ENCODE peak calls at places on chromosomes 7 and 10, in four cellular contexts. F, A, Y and P are unnamed samples. For H3K4me1, the result is how much of the 10 kb centered on the place peaks cover.

GRCh38 chr10:17386616-17387075 is 67.7 kb downstream of the ST8SIA6 start:
- DNase-seq in Y (no peak), F (no peak), A (no peak), P (no peak)

GRCh38 chr10:43294241-43294658 is 27.4 kb upstream of the RASGEF1A start:
- DNase-seq in F (no peak), Y (no peak), A (no peak), P (no peak)

GRCh38 chr7:116032886-116033285 is 2.3 kb upstream of the TFEC start:
- DNase-seq in Y (no peak), A (no peak), F (no peak), P (no peak)

GRCh38 chr10:3162533-3162932 is 10.0 kb downstream of the PITRM1 start:
- DNase-seq in Y (no peak), F (no peak), A (no peak), P (no peak)

GRCh38 chr10:10623958-10624590 is 393.6 kb upstream of the CELF2 start:
- DNase-seq in A (no peak), F (no peak), Y (no peak), P (no peak)

GRCh38 chr7:53422291-53422690 is 386.9 kb downstream of the POM121L12 start:
- DNase-seq in A (no peak), Y (no peak), F (no peak), P (no peak)

GRCh38 chr7:22945584-22945983 is 68.3 kb downstream of the HYCC1 start:
- DNase-seq in A (no peak), Y (no peak), F (no peak), P (no peak)

GRCh38 chr10:92942226-92942625 is 93.9 kb downstream of the EXOC6 start:
- DNase-seq in Y (no peak), F (no peak), A (no peak), P (no peak)

GRCh38 chr10:105148921-105149320 is 507.8 kb downstream of the SORCS3 start:
- DNase-seq in F (no peak), A (no peak), Y (no peak), P (no peak)

GRCh38 chr10:93758510-93758885 is 762 bp downstream of the LGI1 start:
- DNase-seq in A (no peak), F (no peak), Y (no peak), P (no peak)

GRCh38 chr10:125531470-125531869 is 151.5 kb downstream of the TEX36 start:
- DNase-seq in A (no peak), F (no peak), Y (no peak), P (no peak)

GRCh38 chr7:111919690-111920179 is 286.5 kb downstream of the DOCK4 start:
- DNase-seq in Y (no peak), F (no peak), A (no peak), P (no peak)

GRCh38 chr10:76922666-76923065 is 714.9 kb downstream of the KCNMA1 start:
- DNase-seq in F (no peak), Y (no peak), A (no peak), P (no peak)

GRCh38 chr10:104680467-104681401 is 39.6 kb downstream of the SORCS3 start:
- DNase-seq in Y (peak), F (no peak), A (no peak), P (no peak)

GRCh38 chr7:1555813-1556540 is at the start of gene TMEM184A:
- DNase-seq in A (peak), F (peak), Y (peak), P (peak)

GRCh38 chr7:27462575-27463270 is 200.0 kb downstream of the HIBADH start:
- DNase-seq in Y (no peak), F (no peak), A (no peak), P (no peak)

GRCh38 chr10:101241840-101242707 is 12.8 kb upstream of the LBX1 start:
- DNase-seq in Y (peak), A (peak), F (no peak), P (no peak)

GRCh38 chr7:20279979-20280378 is 50.7 kb upstream of the ITGB8 start:
- DNase-seq in F (no peak), Y (no peak), A (no peak), P (no peak)

GRCh38 chr7:121019018-121019417 is 30.5 kb downstream of the CPED1 start:
- DNase-seq in F (no peak), A (no peak), Y (no peak), P (no peak)

GRCh38 chr7:82600601-82601000 is 157.0 kb upstream of the CACNA2D1 start:
- DNase-seq in F (no peak), A (no peak), Y (no peak), P (no peak)

GRCh38 chr7:22985436-22985835 is 28.5 kb downstream of the HYCC1 start:
- DNase-seq in A (no peak), F (no peak), Y (no peak), P (no peak)

GRCh38 chr7:23349484-23350157 is 50.5 kb downstream of the MALSU1 start:
- DNase-seq in F (no peak), A (no peak), Y (no peak), P (no peak)

GRCh38 chr7:91020611-91021385 is 243.4 kb upstream of the FZD1 start:
- DNase-seq in Y (no peak), A (no peak), F (no peak), P (no peak)

DNA sequence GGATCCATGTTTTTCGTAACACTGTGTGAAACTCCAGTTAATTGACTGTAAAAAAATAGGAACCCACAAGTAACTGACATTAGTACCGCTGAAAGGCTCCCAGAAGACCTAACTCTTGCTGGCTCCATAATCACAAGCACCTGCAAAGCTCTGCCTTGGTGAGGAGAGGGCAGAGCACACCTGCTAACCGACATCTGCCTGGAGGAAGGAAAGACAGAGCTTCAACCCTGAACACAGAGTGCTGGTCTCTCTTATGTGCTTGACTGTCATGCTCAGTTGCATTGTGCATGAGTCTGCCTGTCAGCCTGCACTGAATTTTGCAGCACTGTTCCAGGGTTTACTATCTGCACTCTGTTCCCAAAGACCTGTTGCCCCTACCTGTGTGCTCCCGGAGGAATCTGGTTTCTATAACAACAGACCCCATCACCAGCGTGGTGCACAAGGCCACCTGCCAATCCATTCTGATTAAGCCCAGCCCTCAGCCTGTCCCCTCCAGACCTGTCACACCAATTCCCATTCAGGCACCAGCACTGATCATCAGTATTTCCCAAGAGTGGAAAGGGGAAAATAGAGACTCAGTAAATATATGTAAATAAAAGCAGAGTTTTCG is 63.2 kb upstream of the ANKRD1 start:
- DNase-seq in F (no peak), Y (no peak), A (no peak), P (no peak)
- H3K4me1 ChIP-seq in F (under half), Y (under half), A (under half), P (under half)

DNA sequence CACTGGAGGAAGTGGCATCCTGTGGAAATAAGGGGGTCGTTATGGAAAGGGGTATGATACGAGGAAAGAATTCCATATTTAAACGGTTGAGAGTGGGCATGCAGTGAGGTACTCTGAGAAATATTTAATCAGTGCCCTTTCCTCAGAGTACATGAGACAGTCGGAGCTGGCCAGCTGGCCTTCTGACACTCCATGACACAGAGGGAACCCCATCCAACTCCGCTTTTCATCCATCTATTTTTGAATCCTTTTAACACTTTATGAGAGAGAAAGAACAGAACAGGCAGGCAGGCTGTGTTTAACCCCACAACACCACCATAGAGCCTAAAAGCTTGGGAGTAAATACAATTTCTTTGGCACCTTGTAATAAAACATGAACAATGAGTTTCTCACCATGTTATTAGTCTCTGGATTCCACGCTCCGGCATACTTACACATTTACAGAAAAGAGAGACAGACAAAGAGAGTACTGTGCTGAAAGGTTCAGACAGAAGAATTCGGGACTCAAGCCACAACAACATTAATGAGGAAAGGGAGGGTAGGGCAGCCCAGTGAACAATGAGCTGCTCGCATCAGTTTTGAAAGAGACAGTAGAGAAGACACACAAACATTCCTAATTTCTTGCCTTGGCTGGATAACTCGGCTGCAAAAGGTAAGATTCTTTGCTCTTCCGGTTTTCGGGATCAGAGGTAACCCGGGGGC is 124.2 kb upstream of the PDLIM1 start:
- DNase-seq in A (no peak), Y (no peak), F (no peak), P (no peak)
- H3K4me1 ChIP-seq in A (under half), Y (under half), F (under half), P (under half)

GRCh38 chr10:59903871-59904270 is 2.5 kb downstream of the CCDC6 start:
- DNase-seq in Y (no peak), F (no peak), A (no peak), P (no peak)
- H3K4me1 ChIP-seq in Y (under half), F (half or more), A (under half), P (half or more)

DNA sequence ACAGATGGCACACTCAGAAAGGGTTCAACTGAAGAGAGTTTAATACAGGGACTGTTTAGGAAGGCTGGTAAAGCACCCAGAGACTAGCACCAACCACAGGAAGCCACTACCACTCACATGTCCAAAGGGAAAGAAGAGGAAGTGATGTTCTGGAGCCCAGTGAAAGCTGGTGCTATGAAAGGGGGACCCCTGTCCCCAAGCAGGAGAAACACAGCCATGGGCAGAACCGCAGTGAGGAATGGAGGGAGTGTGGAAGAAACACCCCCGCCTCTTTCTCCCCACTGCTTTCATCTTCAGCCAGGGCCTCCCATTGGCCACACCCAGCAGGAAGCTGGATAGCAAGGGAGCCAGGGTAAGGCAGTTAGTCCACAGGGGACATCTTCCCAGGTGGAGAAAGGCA is 3.2 kb upstream of the VSIR start:
- DNase-seq in Y (no peak), F (peak), A (no peak), P (no peak)
- H3K4me1 ChIP-seq in Y (under half), F (under half), A (under half), P (under half)

DNA sequence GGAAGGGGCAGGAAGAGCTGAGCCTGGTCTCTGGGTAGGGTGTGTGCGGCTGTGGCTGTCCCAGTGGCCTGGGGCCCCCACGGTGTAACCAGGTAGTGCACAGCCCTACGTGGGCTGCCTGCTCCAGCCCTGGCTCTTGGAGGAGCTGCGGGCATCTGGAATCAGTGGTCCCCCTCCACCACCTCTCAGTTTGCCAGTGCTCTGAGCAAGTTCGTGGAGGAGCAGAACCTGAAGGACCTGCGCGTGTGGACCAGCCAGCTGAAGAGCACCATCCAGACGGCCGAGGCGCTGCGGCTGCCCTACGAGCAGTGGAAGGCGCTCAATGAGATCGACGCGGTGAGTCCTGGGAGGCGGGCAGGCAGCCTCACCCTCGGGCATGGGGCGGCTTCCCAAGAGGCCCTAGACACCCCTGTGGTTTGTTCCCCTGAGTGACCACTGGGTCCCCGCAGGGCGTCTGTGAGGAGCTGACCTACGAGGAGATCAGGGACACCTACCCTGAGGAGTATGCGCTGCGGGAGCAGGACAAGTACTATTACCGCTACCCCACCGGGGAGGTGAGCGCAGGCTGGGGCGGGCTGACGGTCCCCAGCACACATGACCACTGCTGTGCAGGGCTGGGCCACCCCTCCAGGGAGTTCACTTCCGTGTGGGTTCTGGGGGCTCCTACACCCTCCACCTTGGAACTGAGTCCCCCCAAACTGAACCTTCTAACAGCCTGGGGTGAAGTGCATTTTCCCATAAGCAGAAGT is 18.6 kb downstream of the PFKFB3 start:
- DNase-seq in A (no peak), Y (no peak), F (no peak), P (no peak)
- H3K4me1 ChIP-seq in A (under half), Y (under half), F (under half), P (under half)

GRCh38 chr10:35127289-35127891 is 744 bp downstream of the CREM start:
- DNase-seq in Y (peak), F (peak), A (peak), P (peak)

GRCh38 chr10:35126062-35126529 is 550 bp upstream of the CREM start:
- DNase-seq in A (peak), Y (no peak), F (no peak), P (no peak)

GRCh38 chr10:35129185-35129674 is 2.6 kb downstream of the CREM start:
- DNase-seq in F (no peak), Y (no peak), A (no peak), P (no peak)

GRCh38 chr10:35126530-35127288 is at the start of gene CREM:
- DNase-seq in Y (peak), A (peak), F (peak), P (peak)

GRCh38 chr10:35124540-35124939 is 2.1 kb upstream of the CREM start:
- DNase-seq in A (no peak), F (no peak), Y (no peak), P (no peak)
- H3K4me1 ChIP-seq in A (under half), F (under half), Y (under half), P (under half)

DNA sequence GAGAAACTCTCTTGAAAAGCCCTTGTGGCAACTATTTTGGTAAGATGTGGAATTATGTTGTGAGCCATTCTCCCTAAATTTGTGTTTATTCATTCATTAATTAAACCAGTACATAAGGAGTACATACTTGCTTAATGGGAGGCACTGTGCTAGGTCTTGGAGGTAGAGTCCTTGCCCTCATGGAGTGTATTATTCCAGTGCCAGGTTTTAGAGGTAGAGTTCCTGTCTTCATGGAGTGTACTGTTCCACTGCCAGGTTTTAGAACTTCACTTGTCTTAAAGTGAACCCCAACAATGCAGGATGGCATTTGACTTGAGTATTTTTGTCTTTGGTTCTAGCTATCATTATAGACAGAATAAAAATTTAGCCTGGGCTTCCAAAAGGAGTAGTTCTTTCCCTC is 8.8 kb downstream of the MXI1 start:
- DNase-seq in Y (no peak), F (no peak), A (no peak), P (no peak)
- H3K4me1 ChIP-seq in Y (under half), F (under half), A (under half), P (under half)

GRCh38 chr10:32982293-32982709 is 24.3 kb upstream of the ITGB1 start:
- DNase-seq in A (no peak), F (no peak), Y (no peak), P (no peak)

GRCh38 chr10:32980558-32981468 is 22.8 kb upstream of the ITGB1 start:
- DNase-seq in A (peak), F (peak), Y (peak), P (peak)

GRCh38 chr10:32980242-32980557 is 22.2 kb upstream of the ITGB1 start:
- DNase-seq in F (no peak), A (no peak), Y (no peak), P (no peak)

GRCh38 chr10:32982911-32983310 is 24.9 kb upstream of the ITGB1 start:
- DNase-seq in A (no peak), F (no peak), Y (no peak), P (no peak)

GRCh38 chr10:32981760-32982159 is 23.7 kb upstream of the ITGB1 start:
- DNase-seq in A (peak), Y (no peak), F (no peak), P (no peak)
- H3K4me1 ChIP-seq in A (under half), Y (under half), F (under half), P (half or more)